ENCODE peak calls at places on chromosomes 13 and 19, in six cellular contexts. One of them, this sample, is unnamed.

GRCh38 chr19:35757231-35757748 is 461 bp upstream of the HSPB6 start:
- DNase-seq in K562: peak; percentile 75
- DNase-seq in GM12878: no peak
- DNase-seq in HCT116: no peak
- DNase-seq in HepG2: peak; percentile 24
- DNase-seq in SK-N-SH: peak; percentile 70
- DNase-seq in this sample: no peak

GRCh38 chr19:33259532-33259931 is 33.9 kb upstream of the SLC7A10 start:
- DNase-seq in K562: no peak
- DNase-seq in GM12878: no peak
- DNase-seq in HCT116: no peak
- DNase-seq in HepG2: no peak
- DNase-seq in SK-N-SH: no peak
- DNase-seq in this sample: no peak

GRCh38 chr13:51523082-51523518 is 61.2 kb upstream of the WDFY2 start:
- DNase-seq in K562: no peak
- DNase-seq in GM12878: no peak
- DNase-seq in HCT116: no peak
- DNase-seq in HepG2: peak; percentile 53
- DNase-seq in SK-N-SH: peak; percentile 45
- DNase-seq in this sample: no peak

GRCh38 chr19:29503785-29504184 is 22.0 kb upstream of the VSTM2B start:
- DNase-seq in K562: no peak
- DNase-seq in GM12878: no peak
- DNase-seq in HCT116: no peak
- DNase-seq in HepG2: no peak
- DNase-seq in SK-N-SH: no peak
- DNase-seq in this sample: no peak

GRCh38 chr13:90055121-90055520 is 1292.4 kb upstream of the MIR17HG start:
- DNase-seq in K562: no peak
- DNase-seq in GM12878: no peak
- DNase-seq in HCT116: peak; percentile 0
- DNase-seq in HepG2: no peak
- DNase-seq in SK-N-SH: no peak
- DNase-seq in this sample: no peak

GRCh38 chr19:13997637-13997962 is 8.5 kb downstream of the RFX1 start:
- DNase-seq in K562: no peak
- DNase-seq in GM12878: no peak
- DNase-seq in HCT116: no peak
- DNase-seq in HepG2: no peak
- DNase-seq in SK-N-SH: no peak
- DNase-seq in this sample: no peak

GRCh38 chr19:8504171-8504570 is 1.7 kb upstream of the PRAM1 start:
- DNase-seq in K562: peak; percentile 72
- DNase-seq in GM12878: no peak
- DNase-seq in HCT116: no peak
- DNase-seq in HepG2: no peak
- DNase-seq in SK-N-SH: no peak
- DNase-seq in this sample: no peak

GRCh38 chr19:7772752-7773291 is 9.8 kb downstream of the CLEC4M start:
- DNase-seq in K562: peak; percentile 19
- DNase-seq in GM12878: peak; percentile 68
- DNase-seq in HCT116: no peak
- DNase-seq in HepG2: no peak
- DNase-seq in SK-N-SH: no peak
- DNase-seq in this sample: no peak

GRCh38 chr13:25752957-25753540 is 298.8 kb downstream of the SHISA2 start:
- DNase-seq in K562: no peak
- DNase-seq in GM12878: no peak
- DNase-seq in HCT116: no peak
- DNase-seq in HepG2: no peak
- DNase-seq in SK-N-SH: no peak
- DNase-seq in this sample: no peak

GRCh38 chr13:46577656-46578589 is 25.0 kb downstream of the LRCH1 start:
- DNase-seq in K562: no peak
- DNase-seq in GM12878: no peak
- DNase-seq in HCT116: no peak
- DNase-seq in HepG2: no peak
- DNase-seq in SK-N-SH: no peak
- DNase-seq in this sample: no peak

GRCh38 chr19:33806434-33806881 is 9.8 kb downstream of the KCTD15 start:
- DNase-seq in K562: no peak
- DNase-seq in GM12878: no peak
- DNase-seq in HCT116: no peak
- DNase-seq in HepG2: no peak
- DNase-seq in SK-N-SH: no peak
- DNase-seq in this sample: no peak

GRCh38 chr13:99473515-99473914 is 27.8 kb upstream of the TM9SF2 start:
- DNase-seq in K562: no peak
- DNase-seq in GM12878: no peak
- DNase-seq in HCT116: no peak
- DNase-seq in HepG2: no peak
- DNase-seq in SK-N-SH: no peak
- DNase-seq in this sample: no peak

GRCh38 chr19:709965-710714 is 1.4 kb downstream of the PALM start:
- DNase-seq in K562: no peak
- DNase-seq in GM12878: no peak
- DNase-seq in HCT116: no peak
- DNase-seq in HepG2: no peak
- DNase-seq in SK-N-SH: peak; percentile 55
- DNase-seq in this sample: no peak

GRCh38 chr19:5261151-5261890 is 79.3 kb downstream of the PTPRS start:
- DNase-seq in K562: no peak
- DNase-seq in GM12878: no peak
- DNase-seq in HCT116: no peak
- DNase-seq in HepG2: no peak
- DNase-seq in SK-N-SH: no peak
- DNase-seq in this sample: no peak

GRCh38 chr13:87674143-87674772 is 3.1 kb downstream of the SLITRK5 start:
- DNase-seq in K562: no peak
- DNase-seq in GM12878: no peak
- DNase-seq in HCT116: no peak
- DNase-seq in HepG2: no peak
- DNase-seq in SK-N-SH: peak; percentile 5
- DNase-seq in this sample: no peak

GRCh38 chr13:33721719-33722118 is 96.2 kb upstream of the RFC3 start:
- DNase-seq in K562: no peak
- DNase-seq in GM12878: no peak
- DNase-seq in HCT116: no peak
- DNase-seq in HepG2: no peak
- DNase-seq in SK-N-SH: no peak
- DNase-seq in this sample: no peak

GRCh38 chr19:12611361-12611699 is 610 bp downstream of the ZNF791 start:
- DNase-seq in K562: peak; percentile 68
- DNase-seq in GM12878: no peak
- DNase-seq in HCT116: peak; percentile 45
- DNase-seq in HepG2: peak; percentile 70
- DNase-seq in SK-N-SH: peak; percentile 81
- DNase-seq in this sample: no peak

GRCh38 chr13:25192936-25193335 is 20.8 kb upstream of the AMER2 start:
- DNase-seq in K562: no peak
- DNase-seq in GM12878: no peak
- DNase-seq in HCT116: no peak
- DNase-seq in HepG2: no peak
- DNase-seq in SK-N-SH: no peak
- DNase-seq in this sample: no peak

GRCh38 chr13:101979825-101980224 is 422.0 kb downstream of the FGF14 start:
- DNase-seq in K562: no peak
- DNase-seq in GM12878: no peak
- DNase-seq in HCT116: no peak
- DNase-seq in HepG2: no peak
- DNase-seq in SK-N-SH: peak; percentile 34
- DNase-seq in this sample: no peak

GRCh38 chr19:40596608-40597328 is 4.4 kb upstream of the LTBP4 start:
- DNase-seq in K562: peak; percentile 93
- DNase-seq in GM12878: no peak
- DNase-seq in HCT116: peak; percentile 67
- DNase-seq in HepG2: peak; percentile 45
- DNase-seq in SK-N-SH: peak; percentile 76
- DNase-seq in this sample: no peak

GRCh38 chr19:29694669-29695627 is 20.1 kb downstream of the C19orf12 start:
- DNase-seq in K562: peak; percentile 70
- DNase-seq in GM12878: no peak
- DNase-seq in HCT116: no peak
- DNase-seq in HepG2: peak; percentile 66
- DNase-seq in SK-N-SH: peak; percentile 92
- DNase-seq in this sample: no peak

GRCh38 chr19:13068064-13068807 is 34.4 kb downstream of the LYL1 start:
- DNase-seq in K562: peak; percentile 31
- DNase-seq in GM12878: no peak
- DNase-seq in HCT116: no peak
- DNase-seq in HepG2: no peak
- DNase-seq in SK-N-SH: no peak
- DNase-seq in this sample: no peak

GRCh38 chr13:54593504-54593903 is 1564.9 kb downstream of the OLFM4 start:
- DNase-seq in K562: no peak
- DNase-seq in GM12878: no peak
- DNase-seq in HCT116: no peak
- DNase-seq in HepG2: no peak
- DNase-seq in SK-N-SH: no peak
- DNase-seq in this sample: no peak

GRCh38 chr19:45403781-45404556 is 900 bp downstream of the PPP1R13L start:
- DNase-seq in K562: peak; percentile 89
- DNase-seq in GM12878: no peak
- DNase-seq in HCT116: no peak
- DNase-seq in HepG2: peak; percentile 70
- DNase-seq in SK-N-SH: peak; percentile 64
- DNase-seq in this sample: no peak
- TF ChIP-seq SIN3A in K562: no peak
- TF ChIP-seq SIN3A in GM12878: no peak
- TF ChIP-seq SIN3A in HCT116: peak; percentile 10
- TF ChIP-seq SIN3A in HepG2: no peak
- TF ChIP-seq SIN3A in SK-N-SH: no peak
- TF ChIP-seq SIN3A in this sample: no peak

GRCh38 chr19:1775951-1776605 is 22.8 kb downstream of the ONECUT3 start:
- DNase-seq in K562: no peak
- DNase-seq in GM12878: no peak
- DNase-seq in HCT116: no peak
- DNase-seq in HepG2: no peak
- DNase-seq in SK-N-SH: peak; percentile 37
- DNase-seq in this sample: no peak

GRCh38 chr19:1776606-1777147 is 23.4 kb downstream of the ONECUT3 start:
- DNase-seq in K562: no peak
- DNase-seq in GM12878: no peak
- DNase-seq in HCT116: no peak
- DNase-seq in HepG2: no peak
- DNase-seq in SK-N-SH: no peak
- DNase-seq in this sample: no peak

GRCh38 chr19:1773173-1773572 is 19.9 kb downstream of the ONECUT3 start:
- DNase-seq in K562: peak; percentile 43
- DNase-seq in GM12878: no peak
- DNase-seq in HCT116: peak; percentile 83
- DNase-seq in HepG2: no peak
- DNase-seq in SK-N-SH: no peak
- DNase-seq in this sample: no peak

GRCh38 chr19:1777149-1777548 is 23.8 kb downstream of the ONECUT3 start:
- DNase-seq in K562: no peak
- DNase-seq in GM12878: no peak
- DNase-seq in HCT116: no peak
- DNase-seq in HepG2: no peak
- DNase-seq in SK-N-SH: no peak
- DNase-seq in this sample: no peak

DNA sequence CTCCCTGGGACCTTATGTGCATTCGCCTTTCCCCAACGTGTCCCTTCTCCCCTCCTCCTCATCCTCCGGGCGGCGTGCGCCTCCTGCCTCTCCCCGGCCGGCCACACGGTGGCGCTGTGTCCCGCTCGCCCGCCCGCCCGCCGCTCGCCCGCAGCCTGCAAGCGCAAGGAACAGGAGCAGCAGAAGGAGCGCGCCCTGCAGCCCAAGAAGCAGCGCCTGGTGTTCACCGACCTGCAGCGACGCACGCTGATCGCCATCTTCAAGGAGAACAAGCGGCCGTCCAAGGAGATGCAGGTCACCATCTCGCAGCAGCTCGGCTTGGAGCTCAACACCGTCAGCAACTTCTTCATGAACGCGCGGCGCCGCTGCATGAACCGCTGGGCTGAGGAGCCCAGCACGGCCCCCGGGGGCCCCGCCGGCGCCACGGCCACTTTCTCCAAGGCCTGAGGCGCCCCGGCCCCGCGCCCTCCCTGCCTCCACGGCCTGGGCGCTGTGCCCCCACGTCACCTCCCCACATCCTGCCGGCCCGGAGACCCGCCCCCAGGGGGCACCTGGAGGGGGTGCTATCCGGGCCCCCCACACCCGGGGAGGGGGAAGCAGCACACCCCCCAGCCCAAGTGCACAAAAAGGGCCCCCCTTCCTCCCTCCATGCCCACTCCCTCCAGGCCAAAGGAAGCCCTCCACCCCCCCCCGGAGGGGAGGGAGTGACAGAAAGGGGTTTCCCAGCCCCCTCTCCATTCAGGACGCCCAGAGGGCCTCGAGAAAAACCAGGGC is 21.9 kb downstream of the ONECUT3 start:
- DNase-seq in K562: peak; percentile 89
- DNase-seq in GM12878: no peak
- DNase-seq in HCT116: no peak
- DNase-seq in HepG2: no peak
- DNase-seq in SK-N-SH: peak; percentile 72
- DNase-seq in this sample: no peak
- TF ChIP-seq REST in K562: no peak
- TF ChIP-seq REST in GM12878: no peak
- TF ChIP-seq REST in HCT116: no peak
- TF ChIP-seq REST in HepG2: no peak
- TF ChIP-seq REST in SK-N-SH: no peak
- TF ChIP-seq REST in this sample: no peak

GRCh38 chr13:106567421-106568224 is at the start of gene ARGLU1:
- DNase-seq in K562: peak; percentile 90
- DNase-seq in GM12878: peak; percentile 64
- DNase-seq in HCT116: no peak
- DNase-seq in HepG2: peak; percentile 78
- DNase-seq in SK-N-SH: peak; percentile 91
- DNase-seq in this sample: no peak
- TF ChIP-seq SIN3A in K562: peak; percentile 27
- TF ChIP-seq SIN3A in GM12878: no peak
- TF ChIP-seq SIN3A in HCT116: no peak
- TF ChIP-seq SIN3A in HepG2: no peak
- TF ChIP-seq SIN3A in SK-N-SH: peak; percentile 51
- TF ChIP-seq SIN3A in this sample: peak; percentile 66

DNA sequence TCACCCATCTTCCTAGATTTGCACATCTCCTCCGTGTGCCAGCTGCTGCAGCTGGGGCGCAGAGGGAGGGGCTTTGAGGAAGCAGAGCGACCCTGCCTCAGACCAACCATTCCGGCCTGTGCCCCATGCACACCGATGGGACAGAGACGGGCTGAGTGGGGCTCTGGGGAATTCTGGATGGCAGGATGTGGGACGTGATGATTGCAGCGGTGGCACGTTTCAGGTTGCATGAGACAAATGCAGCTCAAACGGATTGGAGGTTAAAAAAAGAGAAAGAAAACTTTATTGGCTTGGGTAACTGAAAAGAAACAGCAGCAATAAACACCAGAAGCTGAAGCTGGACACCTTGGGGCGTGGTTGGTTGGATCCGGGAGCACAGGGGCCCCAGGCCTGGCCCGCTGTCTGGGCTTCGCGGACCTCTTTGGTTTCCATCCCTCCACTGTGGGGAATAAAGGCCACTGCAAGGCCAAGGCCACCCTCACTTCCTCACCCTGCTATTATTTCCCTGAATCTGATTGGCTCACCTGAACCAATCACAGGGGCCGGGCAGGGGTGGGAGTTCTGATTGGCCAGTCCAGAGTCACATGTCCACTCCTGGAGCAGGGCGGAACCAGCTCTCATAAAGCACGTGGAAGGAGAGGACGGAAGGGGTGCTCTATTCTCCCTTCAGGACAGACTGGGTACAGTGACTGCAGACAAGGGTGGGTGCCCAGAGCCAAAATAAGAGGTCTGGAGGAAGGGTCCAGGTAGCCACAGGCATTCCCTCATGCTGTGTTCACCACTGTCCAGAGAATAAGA is 6.1 kb upstream of the ZNF787 start:
- DNase-seq in K562: peak; percentile 58
- DNase-seq in GM12878: no peak
- DNase-seq in HCT116: no peak
- DNase-seq in HepG2: peak; percentile 36
- DNase-seq in SK-N-SH: no peak
- DNase-seq in this sample: no peak
- TF ChIP-seq REST in K562: no peak
- TF ChIP-seq REST in GM12878: no peak
- TF ChIP-seq REST in HCT116: no peak
- TF ChIP-seq REST in HepG2: no peak
- TF ChIP-seq REST in SK-N-SH: no peak
- TF ChIP-seq REST in this sample: no peak